ENCODE peak calls at places on chromosomes 11 and 22, in seven cellular contexts. C, A, R, L, N, K and W are unnamed samples.

GRCh38 chr11:68539370-68539769 is 78.8 kb downstream of the PPP6R3 start:
- DNase-seq in C (no peak), A (no peak), R (no peak), L (no peak), N (no peak), K (no peak), W (no peak)

GRCh38 chr22:42500164-42500835 is 19.3 kb downstream of the RRP7A start:
- DNase-seq in C (peak), A (peak), R (peak), L (peak), N (peak), K (peak), W (peak)

GRCh38 chr11:10455637-10456487 is 798 bp downstream of the AMPD3 start:
- DNase-seq in C (peak), A (peak), R (peak), L (peak), N (peak), K (no peak), W (peak)

GRCh38 chr22:24994070-24994763 is 41.7 kb downstream of the KIAA1671 start:
- DNase-seq in C (peak), A (peak), R (peak), L (peak), N (no peak), K (no peak), W (peak)

GRCh38 chr11:112837162-112837826 is 123.9 kb upstream of the NCAM1 start:
- DNase-seq in C (no peak), A (peak), R (no peak), L (peak), N (no peak), K (no peak), W (peak)

GRCh38 chr11:67468056-67468455 is 995 bp downstream of the TMEM134 start:
- DNase-seq in C (peak), A (no peak), R (no peak), L (peak), N (no peak), K (peak), W (peak)

GRCh38 chr22:37423283-37423682 is 4.0 kb downstream of the ELFN2 start:
- DNase-seq in C (no peak), A (no peak), R (no peak), L (no peak), N (no peak), K (no peak), W (no peak)

GRCh38 chr11:62400760-62401159 is 18.1 kb upstream of the SCGB1A1 start:
- DNase-seq in C (peak), A (no peak), R (peak), L (peak), N (peak), K (peak), W (peak)

GRCh38 chr22:41902016-41902415 is 12.9 kb downstream of the SHISA8 start:
- DNase-seq in C (no peak), A (no peak), R (no peak), L (no peak), N (no peak), K (no peak), W (no peak)

GRCh38 chr11:102843474-102843873 is at the start of gene MMP3:
- DNase-seq in C (no peak), A (no peak), R (no peak), L (peak), N (no peak), K (no peak), W (no peak)

GRCh38 chr11:125167292-125167953 is 2.9 kb downstream of the PKNOX2 start:
- DNase-seq in C (no peak), A (peak), R (peak), L (no peak), N (peak), K (peak), W (no peak)
- H3K4me3 ChIP-seq in C (no peak), A (peak), R (peak), L (no peak), N (no peak), K (no peak), W (peak)

GRCh38 chr11:94883878-94884277 is 89.5 kb downstream of the CWC15 start:
- DNase-seq in C (no peak), A (peak), R (no peak), L (no peak), N (no peak), K (peak), W (no peak)
- H3K4me3 ChIP-seq in C (no peak), A (no peak), R (no peak), L (no peak), N (no peak), K (no peak), W (no peak)

GRCh38 chr22:44090571-44090905 is 66.4 kb downstream of the PARVB start:
- DNase-seq in C (no peak), A (no peak), R (no peak), L (no peak), N (no peak), K (no peak), W (no peak)
- H3K4me3 ChIP-seq in C (no peak), A (no peak), R (no peak), L (no peak), N (no peak), K (no peak), W (no peak)

GRCh38 chr11:86186420-86186819 is 58.1 kb upstream of the EED start:
- DNase-seq in C (no peak), A (no peak), R (no peak), L (no peak), N (no peak), K (no peak), W (no peak)
- H3K4me3 ChIP-seq in C (no peak), A (no peak), R (no peak), L (no peak), N (no peak), K (no peak), W (no peak)

GRCh38 chr11:65427691-65428577 is 5.3 kb downstream of the NEAT1 start:
- DNase-seq in C (peak), A (peak), R (peak), L (peak), N (peak), K (peak), W (peak)
- H3K4me3 ChIP-seq in C (peak), A (peak), R (peak), L (peak), N (peak), K (no peak), W (peak)

GRCh38 chr22:30308518-30309230 is 18.1 kb downstream of the TBC1D10A start:
- DNase-seq in C (no peak), A (no peak), R (no peak), L (peak), N (peak), K (no peak), W (no peak)

GRCh38 chr22:30306629-30307016 is 17.3 kb upstream of the CASTOR1 start:
- DNase-seq in C (no peak), A (no peak), R (no peak), L (no peak), N (no peak), K (no peak), W (no peak)

GRCh38 chr22:30305906-30306628 is 16.8 kb upstream of the CASTOR1 start:
- DNase-seq in C (peak), A (no peak), R (no peak), L (peak), N (no peak), K (no peak), W (no peak)

GRCh38 chr22:30308096-30308495 is 18.6 kb downstream of the TBC1D10A start:
- DNase-seq in C (no peak), A (no peak), R (no peak), L (no peak), N (no peak), K (no peak), W (no peak)

DNA sequence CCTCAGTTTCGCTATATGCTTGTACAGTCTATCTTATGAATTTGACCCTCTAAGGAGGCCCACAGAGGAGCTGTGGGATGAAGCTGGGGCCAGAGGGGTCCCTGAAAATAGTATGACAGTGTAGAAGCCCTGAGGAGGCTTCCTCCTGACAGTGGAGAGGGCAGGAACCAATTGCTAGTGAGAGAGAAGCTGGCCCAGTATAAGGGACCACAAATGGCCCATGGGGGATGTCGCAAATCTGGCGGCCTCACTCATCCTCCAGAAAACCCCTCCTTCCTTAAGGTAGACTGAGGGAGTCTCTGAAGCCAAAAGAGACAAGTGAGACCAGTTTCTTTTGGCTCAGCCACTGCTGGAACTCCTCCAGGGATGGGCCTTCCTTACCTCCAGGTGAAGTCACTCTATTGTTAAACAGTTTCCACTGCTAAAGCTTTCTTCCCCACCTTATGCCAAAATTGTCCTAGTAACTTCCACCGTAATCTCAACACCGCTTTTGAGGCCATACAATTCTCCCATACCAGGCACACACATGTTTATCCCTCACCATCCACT is 17.8 kb upstream of the CASTOR1 start:
- DNase-seq in C (no peak), A (no peak), R (no peak), L (no peak), N (no peak), K (no peak), W (no peak)
- H3K4me3 ChIP-seq in C (no peak), A (no peak), R (no peak), L (no peak), N (no peak), K (no peak), W (no peak)